ENCODE peak calls at places on chromosomes 5 and 9, in ten cellular contexts. U, O, P, D, C, I, B, L, J and F are unnamed samples.

GRCh38 chr5:141734501-141735231 is 52.6 kb upstream of the ARAP3 start:
- DNase-seq in U (peak; percentile 4), O (peak; percentile 13), P (no peak), D (no peak), C (peak; percentile 89), I (peak; percentile 28), B (peak; percentile 36), L (peak; percentile 83), J (no peak), F (peak; percentile 88)

GRCh38 chr5:111069839-111070238 is 1.7 kb upstream of the TSLP start:
- DNase-seq in U (no peak), O (peak; percentile 31), P (no peak), D (no peak), C (peak; percentile 16), I (no peak), B (no peak), L (no peak), J (no peak), F (no peak)

GRCh38 chr9:87276327-87276841 is 221.3 kb upstream of the DAPK1 start:
- DNase-seq in U (no peak), O (no peak), P (no peak), D (no peak), C (peak; percentile 68), I (no peak), B (peak; percentile 83), L (no peak), J (no peak), F (no peak)

GRCh38 chr9:132820545-132820944 is 57.5 kb downstream of the AK8 start:
- DNase-seq in U (no peak), O (no peak), P (no peak), D (no peak), C (no peak), I (no peak), B (no peak), L (no peak), J (no peak), F (no peak)

GRCh38 chr9:15618540-15619331 is 65.9 kb downstream of the CCDC171 start:
- DNase-seq in U (no peak), O (no peak), P (no peak), D (no peak), C (no peak), I (no peak), B (no peak), L (no peak), J (no peak), F (no peak)

GRCh38 chr9:99299214-99300102 is 77.4 kb downstream of the SEC61B start:
- DNase-seq in U (no peak), O (peak; percentile 20), P (no peak), D (no peak), C (peak; percentile 84), I (no peak), B (peak; percentile 69), L (no peak), J (no peak), F (no peak)

GRCh38 chr5:104843822-104844221 is 1281.2 kb upstream of the NUDT12 start:
- DNase-seq in U (no peak), O (no peak), P (no peak), D (no peak), C (no peak), I (no peak), B (no peak), L (no peak), J (no peak), F (no peak)

GRCh38 chr9:125982798-125983406 is 235.7 kb downstream of the PBX3 start:
- DNase-seq in U (no peak), O (no peak), P (no peak), D (no peak), C (no peak), I (no peak), B (no peak), L (peak; percentile 53), J (no peak), F (peak; percentile 77)

GRCh38 chr9:24036459-24036858 is 210.4 kb upstream of the ELAVL2 start:
- DNase-seq in U (no peak), O (no peak), P (no peak), D (no peak), C (no peak), I (no peak), B (no peak), L (no peak), J (no peak), F (no peak)

GRCh38 chr5:72433520-72433919 is 73.7 kb downstream of the ZNF366 start:
- DNase-seq in U (no peak), O (no peak), P (no peak), D (no peak), C (no peak), I (no peak), B (no peak), L (no peak), J (no peak), F (no peak)

GRCh38 chr9:18442629-18443491 is 31.1 kb upstream of the ADAMTSL1 start:
- DNase-seq in U (peak; percentile 4), O (peak; percentile 87), P (peak; percentile 9), D (peak; percentile 57), C (peak; percentile 82), I (peak; percentile 23), B (peak; percentile 76), L (peak; percentile 87), J (no peak), F (peak; percentile 88)

GRCh38 chr5:131595088-131596033 is 39.7 kb downstream of the RAPGEF6 start:
- DNase-seq in U (no peak), O (no peak), P (no peak), D (no peak), C (no peak), I (peak; percentile 37), B (no peak), L (no peak), J (no peak), F (no peak)

GRCh38 chr5:172874647-172875371 is 40.8 kb downstream of the ERGIC1 start:
- DNase-seq in U (no peak), O (no peak), P (no peak), D (no peak), C (no peak), I (no peak), B (no peak), L (no peak), J (no peak), F (no peak)

GRCh38 chr9:127517620-127518019 is 66.3 kb downstream of the LRSAM1 start:
- DNase-seq in U (no peak), O (no peak), P (no peak), D (no peak), C (no peak), I (no peak), B (no peak), L (no peak), J (no peak), F (no peak)

GRCh38 chr5:138544171-138545134 is 1.4 kb upstream of the ETF1 start:
- DNase-seq in U (no peak), O (no peak), P (no peak), D (no peak), C (peak; percentile 34), I (no peak), B (no peak), L (no peak), J (no peak), F (no peak)

GRCh38 chr5:148353634-148354033 is 18.3 kb downstream of the SPINK9 start:
- DNase-seq in U (no peak), O (no peak), P (no peak), D (no peak), C (no peak), I (no peak), B (no peak), L (no peak), J (no peak), F (no peak)

GRCh38 chr9:6632516-6633328 is 12.8 kb downstream of the GLDC start:
- DNase-seq in U (no peak), O (no peak), P (peak; percentile 58), D (no peak), C (no peak), I (no peak), B (no peak), L (no peak), J (no peak), F (no peak)

GRCh38 chr5:15844253-15844652 is 335.3 kb downstream of the MARCHF11 start:
- DNase-seq in U (no peak), O (no peak), P (no peak), D (no peak), C (no peak), I (no peak), B (no peak), L (no peak), J (no peak), F (no peak)

GRCh38 chr9:93261735-93262523 is 78.0 kb downstream of the WNK2 start:
- DNase-seq in U (no peak), O (no peak), P (no peak), D (peak; percentile 41), C (no peak), I (no peak), B (no peak), L (peak; percentile 72), J (no peak), F (no peak)

GRCh38 chr9:137485343-137486140 is 26.4 kb upstream of the NSMF start:
- DNase-seq in U (no peak), O (no peak), P (no peak), D (no peak), C (no peak), I (no peak), B (no peak), L (peak; percentile 77), J (no peak), F (no peak)

GRCh38 chr9:69805962-69806633 is 14.5 kb upstream of the CFAP95 start:
- DNase-seq in U (no peak), O (no peak), P (no peak), D (no peak), C (no peak), I (no peak), B (no peak), L (no peak), J (no peak), F (no peak)

GRCh38 chr5:153565822-153566221 is 75.4 kb downstream of the GRIA1 start:
- DNase-seq in U (no peak), O (peak; percentile 68), P (no peak), D (no peak), C (no peak), I (no peak), B (no peak), L (no peak), J (no peak), F (no peak)

GRCh38 chr9:96874947-96875459 is 20.7 kb upstream of the ZNF782 start:
- DNase-seq in U (no peak), O (peak; percentile 9), P (no peak), D (no peak), C (no peak), I (no peak), B (peak; percentile 19), L (no peak), J (no peak), F (no peak)

GRCh38 chr9:96462538-96462937 is 12.6 kb downstream of the HABP4 start:
- DNase-seq in U (no peak), O (no peak), P (no peak), D (no peak), C (no peak), I (no peak), B (no peak), L (no peak), J (no peak), F (no peak)

GRCh38 chr5:111781200-111781599 is 24.2 kb upstream of the NREP start:
- DNase-seq in U (no peak), O (no peak), P (no peak), D (peak; percentile 73), C (no peak), I (no peak), B (peak; percentile 87), L (peak; percentile 85), J (peak; percentile 1), F (no peak)

GRCh38 chr9:116274293-116274692 is 120.7 kb downstream of the PAPPA start:
- DNase-seq in U (no peak), O (no peak), P (no peak), D (no peak), C (no peak), I (no peak), B (no peak), L (no peak), J (no peak), F (no peak)

GRCh38 chr5:1641560-1642166 is 117.9 kb upstream of the LPCAT1 start:
- DNase-seq in U (peak; percentile 42), O (peak; percentile 87), P (peak; percentile 74), D (peak; percentile 86), C (peak; percentile 93), I (peak; percentile 59), B (peak; percentile 91), L (peak; percentile 94), J (peak; percentile 67), F (no peak)